ENCODE peak calls at places on chromosome 15, in ten cellular contexts. R, H, T, E, I, N, J, W, F and V are unnamed samples.

GRCh38 chr15:38035701-38036100 is 101.3 kb downstream of the TMCO5A start:
- DNase-seq in T (no peak), J (no peak), E (no peak), N (no peak), R (no peak), I (no peak), W (no peak), H (no peak), F (no peak), V (no peak)

GRCh38 chr15:35630570-35630969 is 84.6 kb upstream of the DPH6 start:
- DNase-seq in H (no peak), R (no peak), F (no peak), E (no peak), J (no peak), W (no peak), N (no peak), T (no peak), I (no peak), V (no peak)

GRCh38 chr15:99084965-99085364 is 19.9 kb upstream of the SYNM start:
- DNase-seq in H (no peak), J (no peak), F (no peak), N (no peak), R (no peak), E (no peak), W (no peak), I (no peak), T (no peak), V (no peak)

GRCh38 chr15:44812029-44812517 is 75.7 kb downstream of the TRIM69 start:
- DNase-seq in I (no peak), H (no peak), E (no peak), F (no peak), N (no peak), T (no peak), J (no peak), R (peak; percentile 89), W (peak; percentile 95), V (no peak)

GRCh38 chr15:101088788-101089578 is 162.9 kb downstream of the CHSY1 start:
- DNase-seq in I (peak; percentile 89), W (peak; percentile 34), N (no peak), H (peak; percentile 50), R (peak; percentile 87), F (peak; percentile 90), T (peak; percentile 86), E (no peak), J (no peak), V (peak; percentile 96)

GRCh38 chr15:56028430-56028829 is 35.0 kb upstream of the NEDD4 start:
- DNase-seq in H (no peak), E (no peak), I (no peak), F (no peak), T (no peak), J (no peak), R (no peak), W (no peak), N (no peak), V (no peak)

GRCh38 chr15:40157748-40158447 is 3.0 kb upstream of the BUB1B start:
- DNase-seq in R (no peak), H (no peak), J (no peak), N (no peak), T (no peak), W (no peak), I (no peak), E (no peak), F (no peak), V (no peak)

GRCh38 chr15:52682776-52683175 is 3.6 kb upstream of the ATOSA start:
- DNase-seq in J (no peak), E (no peak), H (peak; percentile 56), F (no peak), W (no peak), T (no peak), I (no peak), R (no peak), N (no peak), V (no peak)

GRCh38 chr15:33547876-33548275 is 237.1 kb downstream of the RYR3 start:
- DNase-seq in F (peak; percentile 71), T (no peak), W (no peak), H (peak; percentile 11), I (peak; percentile 82), R (no peak), E (no peak), J (peak; percentile 63), N (no peak), V (no peak)

GRCh38 chr15:47184003-47184404 is 533.3 kb upstream of the SEMA6D start:
- DNase-seq in H (no peak), N (no peak), J (no peak), F (peak; percentile 53), I (peak; percentile 46), E (no peak), W (peak; percentile 81), R (no peak), T (no peak), V (peak; percentile 63)

GRCh38 chr15:36029606-36030005 is 483.6 kb upstream of the DPH6 start:
- DNase-seq in H (no peak), I (no peak), N (peak; percentile 10), J (peak; percentile 43), F (no peak), T (no peak), R (no peak), E (peak; percentile 40), W (no peak), V (no peak)

GRCh38 chr15:51776952-51777574 is 25.7 kb downstream of the TMOD2 start:
- DNase-seq in R (peak; percentile 88), J (peak; percentile 74), F (peak; percentile 53), N (peak; percentile 55), T (no peak), E (peak; percentile 76), H (peak; percentile 86), W (peak; percentile 66), I (peak; percentile 69), V (no peak)

GRCh38 chr15:89058376-89058775 is 29.9 kb upstream of the ABHD2 start:
- DNase-seq in T (no peak), H (no peak), I (no peak), R (no peak), E (no peak), N (no peak), J (no peak), W (no peak), F (no peak), V (no peak)

GRCh38 chr15:89326316-89326715 is 8.3 kb downstream of the POLG start:
- DNase-seq in T (no peak), I (no peak), R (no peak), J (no peak), E (no peak), W (peak; percentile 11), N (no peak), H (peak; percentile 70), F (no peak), V (no peak)

GRCh38 chr15:68230157-68231100 is 901 bp upstream of the CLN6 start:
- DNase-seq in H (no peak), E (no peak), R (peak; percentile 74), T (no peak), J (no peak), W (peak; percentile 13), F (peak; percentile 43), I (no peak), N (no peak), V (no peak)

GRCh38 chr15:48073881-48074280 is 46.9 kb upstream of the SLC24A5 start:
- DNase-seq in I (no peak), T (no peak), J (no peak), F (no peak), E (no peak), R (no peak), H (no peak), W (no peak), N (no peak), V (no peak)

GRCh38 chr15:83436513-83437158 is 10.5 kb upstream of the SH3GL3 start:
- DNase-seq in W (no peak), I (no peak), E (peak; percentile 40), J (peak; percentile 54), R (no peak), N (no peak), F (no peak), T (no peak), H (peak; percentile 23), V (no peak)

GRCh38 chr15:59680870-59681269 is 8.2 kb downstream of the BNIP2 start:
- DNase-seq in T (no peak), H (no peak), N (no peak), R (no peak), F (no peak), I (no peak), E (no peak), J (no peak), W (no peak), V (no peak)

GRCh38 chr15:31517711-31518110 is 191.1 kb downstream of the KLF13 start:
- DNase-seq in T (no peak), W (no peak), E (no peak), J (no peak), R (no peak), F (no peak), H (no peak), N (no peak), I (no peak), V (no peak)

GRCh38 chr15:39511000-39511914 is 69.6 kb upstream of the THBS1 start:
- DNase-seq in T (peak; percentile 81), W (no peak), H (no peak), J (peak; percentile 20), N (peak; percentile 37), I (no peak), F (peak; percentile 89), E (peak; percentile 81), R (no peak), V (no peak)

GRCh38 chr15:37289109-37289765 is 188.9 kb upstream of the MEIS2 start:
- DNase-seq in T (no peak), W (peak; percentile 2), H (no peak), R (no peak), E (no peak), J (peak; percentile 15), N (peak; percentile 23), F (no peak), I (peak; percentile 25), V (no peak)

GRCh38 chr15:21267686-21268395 is 172.5 kb downstream of the POTEB3 start:
- DNase-seq in J (no peak), N (no peak), W (no peak), T (no peak), E (no peak), I (no peak), R (no peak), H (no peak), F (no peak), V (no peak)